ENCODE peak calls at places on chromosomes 2 and 18, in six cellular contexts. Q is neural progenitor cell, W is NCI-H1105 treated with DMSO at 0.1 percent for 48 hours, D is left colon, P is HTR-8/SVneo, S is naive B cell. X is an unnamed sample.

GRCh38 chr2:102033028-102033749 is 41.4 kb downstream of the IL1R2 start:
- DNase-seq in S (peak), Q (no peak), W (no peak), D (peak), P (peak), X (no peak)

GRCh38 chr2:8583400-8584173 is 98.3 kb upstream of the ID2 start:
- DNase-seq in D (peak), P (no peak), W (no peak), S (peak), Q (peak), X (peak)

GRCh38 chr2:134738150-134738865 is 19.5 kb upstream of the TMEM163 start:
- DNase-seq in S (no peak), P (no peak), D (no peak), W (no peak), Q (no peak), X (no peak)

GRCh38 chr2:10424051-10424450 is 24.1 kb downstream of the ODC1 start:
- DNase-seq in W (no peak), S (no peak), D (no peak), P (no peak), Q (peak), X (no peak)

GRCh38 chr18:76416935-76417334 is 78.1 kb downstream of the ZNF516 start:
- DNase-seq in D (no peak), W (no peak), S (no peak), P (no peak), Q (no peak), X (no peak)

GRCh38 chr2:205166749-205167148 is 515.6 kb upstream of the NRP2 start:
- DNase-seq in P (no peak), W (no peak), Q (no peak), D (no peak), S (no peak), X (no peak)

GRCh38 chr2:227643990-227644551 is 22.5 kb upstream of the SCYGR5 start:
- DNase-seq in D (no peak), Q (peak), P (no peak), W (no peak), S (no peak), X (no peak)

GRCh38 chr2:45397292-45397691 is 213.8 kb downstream of the SRBD1 start:
- DNase-seq in Q (no peak), S (no peak), W (no peak), D (no peak), P (no peak), X (no peak)

GRCh38 chr18:75201936-75202335 is 7.0 kb downstream of the PTGR3 start:
- DNase-seq in S (no peak), W (no peak), D (no peak), Q (no peak), P (no peak), X (no peak)

GRCh38 chr2:240812301-240812680 is 7.7 kb downstream of the KIF1A start:
- DNase-seq in W (no peak), D (no peak), S (no peak), P (no peak), Q (no peak), X (no peak)

GRCh38 chr2:39538713-39539112 is 101.6 kb upstream of the MAP4K3 start:
- DNase-seq in W (no peak), S (no peak), P (no peak), D (no peak), Q (no peak), X (no peak)

GRCh38 chr2:219252084-219252483 is 959 bp upstream of the TUBA4B start:
- DNase-seq in Q (no peak), P (no peak), W (no peak), S (no peak), D (peak), X (no peak)

GRCh38 chr18:12007063-12007462 is 25.8 kb downstream of the IMPA2 start:
- DNase-seq in P (no peak), S (no peak), W (no peak), D (no peak), Q (no peak), X (no peak)

GRCh38 chr2:171206422-171207115 is 45.9 kb upstream of the TLK1 start:
- DNase-seq in Q (no peak), W (no peak), P (no peak), D (no peak), S (no peak), X (no peak)

GRCh38 chr2:10935953-10936942 is 24.5 kb downstream of the KCNF1 start:
- DNase-seq in S (no peak), D (no peak), P (peak), W (no peak), Q (no peak), X (no peak)

GRCh38 chr18:49628119-49628518 is 66.3 kb downstream of the LIPG start:
- DNase-seq in W (no peak), P (no peak), D (peak), S (no peak), Q (no peak), X (no peak)

GRCh38 chr2:241803387-241804325 is 5.3 kb upstream of the NEU4 start:
- DNase-seq in W (peak), S (peak), Q (no peak), P (no peak), D (peak), X (no peak)

GRCh38 chr2:153917570-153917969 is 45.8 kb downstream of the GALNT13 start:
- DNase-seq in W (no peak), S (no peak), Q (peak), D (no peak), P (no peak), X (no peak)

GRCh38 chr2:207953354-207953753 is 72.0 kb downstream of the PLEKHM3 start:
- DNase-seq in W (no peak), D (no peak), P (no peak), S (no peak), Q (no peak), X (no peak)

GRCh38 chr2:184780944-184781343 is 182.6 kb downstream of the ZNF804A start:
- DNase-seq in S (no peak), P (no peak), D (no peak), W (no peak), Q (no peak), X (no peak)

GRCh38 chr2:46914578-46915230 is 902 bp downstream of the MCFD2 start:
- DNase-seq in Q (no peak), W (no peak), P (no peak), D (no peak), S (no peak), X (no peak)

GRCh38 chr18:75531851-75532241 is 104.3 kb upstream of the SMIM21 start:
- DNase-seq in P (no peak), D (no peak), Q (no peak), S (no peak), W (no peak), X (no peak)

GRCh38 chr2:177331446-177331997 is 61.1 kb upstream of the AGPS start:
- DNase-seq in W (no peak), S (no peak), P (no peak), D (no peak), Q (peak), X (no peak)

GRCh38 chr2:70717431-70718038 is 50.5 kb downstream of the ADD2 start:
- DNase-seq in D (no peak), W (no peak), P (no peak), Q (no peak), S (no peak), X (no peak)

GRCh38 chr18:76568726-76569125 is 73.7 kb upstream of the ZNF516 start:
- DNase-seq in D (no peak), W (no peak), Q (no peak), S (no peak), P (no peak), X (no peak)

GRCh38 chr2:218036371-218036770 is 32.7 kb upstream of the RUFY4 start:
- DNase-seq in S (no peak), Q (no peak), W (no peak), D (no peak), P (no peak), X (no peak)

GRCh38 chr2:195320416-195320973 is 336.5 kb upstream of the SLC39A10 start:
- DNase-seq in D (no peak), Q (no peak), S (no peak), P (no peak), W (no peak), X (no peak)

GRCh38 chr18:50089702-50090101 is 105.2 kb downstream of the MYO5B start:
- DNase-seq in D (no peak), W (no peak), S (no peak), Q (no peak), P (no peak), X (no peak)

GRCh38 chr2:217231212-217231611 is 371.3 kb upstream of the TNP1 start:
- DNase-seq in S (no peak), Q (no peak), P (no peak), D (no peak), W (no peak), X (no peak)

GRCh38 chr2:109454304-109454703 is 159.5 kb downstream of the SEPTIN10 start:
- DNase-seq in W (no peak), S (no peak), Q (no peak), D (no peak), P (no peak), X (no peak)

GRCh38 chr2:20702563-20702962 is 35.6 kb downstream of the GDF7 start:
- DNase-seq in Q (no peak), W (no peak), P (no peak), D (no peak), S (no peak), X (no peak)

GRCh38 chr2:240999001-240999791 is 778 bp downstream of the SNED1 start:
- DNase-seq in W (no peak), P (no peak), D (no peak), Q (peak), S (no peak), X (no peak)

GRCh38 chr2:236054661-236055060 is 113.5 kb downstream of the GBX2 start:
- DNase-seq in D (no peak), W (peak), S (no peak), P (no peak), Q (no peak), X (no peak)

GRCh38 chr2:85974395-85974794 is 85.6 kb upstream of the ST3GAL5 start:
- DNase-seq in D (no peak), S (no peak), Q (no peak), W (no peak), P (no peak), X (no peak)

GRCh38 chr2:134117651-134118050 is 136.2 kb upstream of the MGAT5 start:
- DNase-seq in S (no peak), P (no peak), D (no peak), W (no peak), Q (no peak), X (no peak)

X was measured in WTC11.